ENCODE peak calls at places on chromosome 4, in seven cellular contexts. H is lower lobe of right lung, I is brain microvascular endothelial cell, Q is endothelial cell, R is Peyer's patch, J is neural crest cell, K is upper lobe of right lung. T is an unnamed sample.

GRCh38 chr4:122854444-122854843 is 27.8 kb downstream of the FGF2 start:
- DNase-seq in H (no peak), R (no peak), I (no peak), K (no peak), J (no peak), Q (no peak), T (no peak)

GRCh38 chr4:6687947-6688878 is 5.5 kb upstream of the S100P start:
- DNase-seq in J (no peak), H (no peak), Q (no peak), R (peak), I (no peak), K (no peak), T (no peak)

GRCh38 chr4:173990879-173991231 is 292.6 kb downstream of the FBXO8 start:
- DNase-seq in K (no peak), J (no peak), R (no peak), I (no peak), Q (no peak), H (no peak), T (no peak)

GRCh38 chr4:20017439-20017838 is 234.3 kb upstream of the SLIT2 start:
- DNase-seq in R (no peak), I (no peak), J (no peak), Q (no peak), H (no peak), K (no peak), T (no peak)

GRCh38 chr4:185914583-185915199 is 102.7 kb upstream of the SORBS2 start:
- DNase-seq in R (no peak), H (no peak), Q (no peak), K (no peak), J (no peak), I (peak), T (no peak)

GRCh38 chr4:170497105-170497504 is 407.3 kb upstream of the AADAT start:
- DNase-seq in K (no peak), Q (no peak), J (no peak), R (no peak), H (no peak), I (no peak), T (no peak)

GRCh38 chr4:7328913-7329638 is 105.7 kb downstream of the PSAPL1 start:
- DNase-seq in R (peak), I (peak), K (peak), J (no peak), Q (no peak), H (peak), T (peak)

GRCh38 chr4:98657531-98658286 is 702 bp downstream of the TSPAN5 start:
- DNase-seq in I (peak), R (peak), Q (peak), K (no peak), H (no peak), J (peak), T (no peak)

GRCh38 chr4:186770446-186771175 is 47.0 kb upstream of the FAT1 start:
- DNase-seq in R (no peak), K (no peak), I (peak), J (no peak), H (no peak), Q (no peak), T (no peak)

GRCh38 chr4:73573794-73574528 is 46.3 kb downstream of the RASSF6 start:
- DNase-seq in K (no peak), Q (peak), J (peak), I (peak), H (peak), R (peak), T (no peak)

GRCh38 chr4:32745351-32745750 is 2025.2 kb downstream of the PCDH7 start:
- DNase-seq in I (no peak), J (no peak), H (no peak), R (no peak), K (no peak), Q (no peak), T (no peak)

GRCh38 chr4:72809208-72809607 is 240.2 kb upstream of the ADAMTS3 start:
- DNase-seq in Q (no peak), K (no peak), R (no peak), J (no peak), H (no peak), I (no peak), T (no peak)

GRCh38 chr4:46390353-46391058 is 578 bp upstream of the GABRA2 start:
- DNase-seq in J (no peak), R (no peak), K (no peak), I (no peak), H (no peak), Q (no peak), T (no peak)

GRCh38 chr4:145939856-145940255 is 1.2 kb upstream of the ZNF827 start:
- DNase-seq in I (no peak), Q (no peak), J (no peak), H (no peak), R (no peak), K (no peak), T (no peak)
- TF ChIP-seq CTCF in I (no peak), Q (no peak), J (no peak), H (no peak), R (no peak), K (no peak), T (peak)

GRCh38 chr4:114384629-114385028 is 214.0 kb upstream of the UGT8 start:
- DNase-seq in H (no peak), J (no peak), Q (peak), I (peak), K (no peak), R (no peak), T (no peak)
- TF ChIP-seq CTCF in H (peak), J (peak), Q (peak), I (peak), K (peak), R (peak), T (peak)

GRCh38 chr4:103484521-103484920 is 235.3 kb downstream of the TACR3 start:
- DNase-seq in Q (no peak), J (no peak), R (no peak), K (no peak), I (no peak), H (no peak), T (no peak)

GRCh38 chr4:103482893-103483292 is 236.9 kb downstream of the TACR3 start:
- DNase-seq in I (no peak), Q (no peak), K (no peak), H (no peak), J (no peak), R (no peak), T (no peak)

GRCh38 chr4:103482471-103482870 is 237.3 kb downstream of the TACR3 start:
- DNase-seq in Q (no peak), I (no peak), K (no peak), J (no peak), R (no peak), H (no peak), T (no peak)

GRCh38 chr4:103478210-103478609 is 241.6 kb downstream of the TACR3 start:
- DNase-seq in K (no peak), H (no peak), J (no peak), R (no peak), Q (no peak), I (no peak), T (no peak)

DNA sequence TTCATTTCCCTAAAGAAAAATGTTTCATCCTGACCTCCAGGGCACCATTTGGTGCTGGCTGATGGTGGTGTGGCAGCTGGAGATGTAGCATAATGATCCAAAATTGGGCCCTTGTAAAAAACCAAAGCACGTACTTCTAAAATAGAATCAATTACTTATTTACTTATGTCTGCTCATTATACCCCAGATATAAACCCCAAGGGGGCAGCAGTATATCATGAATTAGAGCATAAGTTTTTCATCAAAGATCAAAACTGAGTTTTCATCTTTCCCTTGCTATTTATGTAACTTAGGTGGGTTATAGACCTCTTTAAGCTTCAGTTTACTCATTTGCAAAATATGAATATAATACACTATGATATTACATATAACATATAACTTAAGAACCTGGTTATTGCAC is 241.1 kb downstream of the TACR3 start:
- DNase-seq in J (no peak), K (no peak), R (no peak), Q (no peak), I (no peak), H (no peak), T (no peak)
- TF ChIP-seq CTCF in J (no peak), K (no peak), R (no peak), Q (no peak), I (peak), H (no peak), T (peak)

GRCh38 chr4:4985844-4986243 is 33.4 kb downstream of the CYTL1 start:
- DNase-seq in I (no peak), J (no peak), H (no peak), K (no peak), Q (peak), R (no peak), T (no peak)
- TF ChIP-seq CTCF in I (peak), J (no peak), H (no peak), K (no peak), Q (no peak), R (no peak), T (peak)

GRCh38 chr4:30722092-30722915 is 2.1 kb downstream of the PCDH7 start:
- DNase-seq in H (no peak), R (peak), I (no peak), J (no peak), Q (peak), K (no peak), T (peak)
- TF ChIP-seq CTCF in H (peak), R (no peak), I (no peak), J (peak), Q (no peak), K (no peak), T (peak)

GRCh38 chr4:168549145-168549544 is 52.3 kb downstream of the PALLD start:
- DNase-seq in H (no peak), Q (no peak), K (no peak), R (no peak), J (no peak), I (no peak), T (no peak)

GRCh38 chr4:168551945-168552695 is 55.3 kb downstream of the PALLD start:
- DNase-seq in R (no peak), Q (no peak), K (no peak), H (no peak), I (no peak), J (no peak), T (no peak)

GRCh38 chr4:168551211-168551610 is 54.4 kb downstream of the PALLD start:
- DNase-seq in I (no peak), R (no peak), Q (no peak), K (no peak), J (no peak), H (no peak), T (no peak)

GRCh38 chr4:168553714-168554370 is 57.0 kb downstream of the PALLD start:
- DNase-seq in J (no peak), Q (no peak), K (no peak), H (no peak), I (no peak), R (no peak), T (no peak)

GRCh38 chr4:168550071-168550766 is 53.4 kb downstream of the PALLD start:
- DNase-seq in K (no peak), J (no peak), I (no peak), Q (no peak), H (no peak), R (no peak), T (no peak)
- TF ChIP-seq CTCF in K (no peak), J (no peak), I (no peak), Q (no peak), H (no peak), R (no peak), T (peak)

GRCh38 chr4:86657910-86658309 is 63.8 kb downstream of the PTPN13 start:
- DNase-seq in R (no peak), H (no peak), J (no peak), I (no peak), K (no peak), Q (no peak), T (no peak)

GRCh38 chr4:86657382-86657781 is 63.3 kb downstream of the PTPN13 start:
- DNase-seq in R (no peak), H (no peak), Q (no peak), K (no peak), J (no peak), I (no peak), T (no peak)

GRCh38 chr4:86652332-86652932 is 58.3 kb downstream of the PTPN13 start:
- DNase-seq in R (no peak), H (no peak), J (no peak), K (no peak), I (no peak), Q (no peak), T (no peak)

GRCh38 chr4:86653237-86653865 is 59.2 kb downstream of the PTPN13 start:
- DNase-seq in J (no peak), H (no peak), K (no peak), R (no peak), Q (no peak), I (no peak), T (no peak)
- TF ChIP-seq CTCF in J (peak), H (peak), K (peak), R (no peak), Q (peak), I (peak), T (peak)

GRCh38 chr4:84897516-84897915 is 69.0 kb downstream of the WDFY3 start:
- DNase-seq in I (no peak), J (no peak), K (no peak), Q (no peak), H (no peak), R (no peak), T (no peak)

GRCh38 chr4:84901745-84902283 is 64.7 kb downstream of the WDFY3 start:
- DNase-seq in H (no peak), Q (no peak), R (no peak), K (no peak), I (no peak), J (no peak), T (no peak)

GRCh38 chr4:84899616-84900015 is 66.9 kb downstream of the WDFY3 start:
- DNase-seq in K (no peak), I (no peak), J (no peak), R (no peak), H (no peak), Q (no peak), T (no peak)

GRCh38 chr4:84905646-84906045 is 60.8 kb downstream of the WDFY3 start:
- DNase-seq in H (no peak), K (no peak), I (no peak), J (no peak), R (no peak), Q (no peak), T (no peak)

DNA sequence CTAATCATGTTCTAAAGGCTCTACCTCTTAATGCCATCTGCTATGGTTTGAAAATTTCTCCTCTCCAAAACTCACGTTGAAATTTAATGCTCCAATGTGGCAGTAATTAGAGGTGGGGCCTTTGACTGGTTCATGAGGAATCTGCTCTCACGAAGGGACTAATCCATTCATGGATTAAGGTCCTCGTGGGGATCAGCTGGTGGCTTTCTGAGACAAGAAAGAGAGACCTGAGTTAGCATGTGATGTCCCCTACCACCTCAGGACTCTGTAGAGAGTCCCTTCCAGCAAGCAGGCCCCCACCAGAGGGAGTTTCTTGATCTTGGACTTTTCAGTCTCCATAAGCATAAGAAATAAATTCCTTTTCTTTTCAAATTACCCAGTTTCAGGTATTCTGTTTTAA is 65.3 kb downstream of the WDFY3 start:
- DNase-seq in R (no peak), Q (no peak), I (no peak), H (no peak), J (no peak), K (no peak), T (no peak)
- TF ChIP-seq CTCF in R (no peak), Q (no peak), I (peak), H (no peak), J (no peak), K (no peak), T (no peak)

GRCh38 chr4:29423836-29424721 is 1296.1 kb upstream of the PCDH7 start:
- DNase-seq in R (no peak), J (no peak), H (no peak), Q (no peak), K (no peak), I (peak), T (no peak)
- TF ChIP-seq CTCF in R (no peak), J (no peak), H (no peak), Q (no peak), K (no peak), I (no peak), T (no peak)

T was measured in chondrocyte.